ENCODE peak calls at places on chromosomes 13 and 19, in four cellular contexts. A is neural progenitor cell, G is astrocyte, P is fibroblast of lung. L is an unnamed sample.
A peak's percentile ranks its signal among the peaks of the same experiment; 100 is the strongest.

GRCh38 chr13:98443329-98443728 is 133.6 kb downstream of the STK24 start:
- DNase-seq in G (peak; percentile 72), P (peak; percentile 76), A (no peak), L (peak; percentile 83)

GRCh38 chr13:66210677-66211076 is 1019.5 kb downstream of the PCDH9 start:
- DNase-seq in P (peak; percentile 98), G (peak; percentile 98), A (no peak), L (no peak)

GRCh38 chr19:35220315-35220921 is 8.1 kb downstream of the FAM187B start:
- DNase-seq in G (no peak), A (no peak), P (no peak), L (no peak)

GRCh38 chr13:34469212-34469983 is 472.7 kb upstream of the NBEA start:
- DNase-seq in A (no peak), P (peak; percentile 86), G (peak; percentile 87), L (peak; percentile 89)

GRCh38 chr13:32001392-32001768 is 30.2 kb upstream of the FRY start:
- DNase-seq in P (peak; percentile 32), G (peak; percentile 18), A (peak; percentile 61), L (peak; percentile 44)

GRCh38 chr13:59643906-59644626 is 519.7 kb downstream of the DIAPH3 start:
- DNase-seq in G (no peak), A (no peak), P (no peak), L (peak; percentile 12)

GRCh38 chr19:9345005-9345404 is 17.8 kb upstream of the ZNF177 start:
- DNase-seq in P (no peak), A (no peak), G (no peak), L (no peak)

GRCh38 chr13:35940734-35941133 is 190.4 kb downstream of the DCLK1 start:
- DNase-seq in P (no peak), A (no peak), G (no peak), L (no peak)

GRCh38 chr13:43786766-43787517 is at the start of gene ENOX1:
- DNase-seq in P (peak; percentile 72), A (peak; percentile 88), G (peak; percentile 51), L (peak; percentile 64)

GRCh38 chr13:30113983-30114491 is 193.3 kb downstream of the KATNAL1 start:
- DNase-seq in P (no peak), G (peak; percentile 14), A (peak; percentile 76), L (no peak)

GRCh38 chr19:6997679-6998445 is 23.4 kb downstream of the MBD3L2B start:
- DNase-seq in A (no peak), G (no peak), P (no peak), L (peak; percentile 23)

GRCh38 chr19:27733551-27734266 is 1479.2 kb downstream of the UQCRFS1 start:
- DNase-seq in G (peak; percentile 17), P (peak; percentile 28), A (no peak), L (peak; percentile 4)
- H3K9ac ChIP-seq in G (no peak overlapping the region), P (no peak overlapping the region), A (no peak overlapping the region), L (no peak overlapping the region)

GRCh38 chr19:55253842-55254624 is 4.8 kb downstream of the PPP6R1 start:
- DNase-seq in P (no peak), A (no peak), G (no peak), L (no peak)

GRCh38 chr19:55252760-55253159 is 6.1 kb downstream of the PPP6R1 start:
- DNase-seq in P (no peak), G (no peak), A (no peak), L (no peak)

GRCh38 chr19:55251296-55252081 is 7.3 kb downstream of the PPP6R1 start:
- DNase-seq in P (peak; percentile 67), A (no peak), G (peak; percentile 55), L (no peak)

GRCh38 chr19:55254625-55254977 is 4.2 kb downstream of the PPP6R1 start:
- DNase-seq in A (no peak), G (no peak), P (no peak), L (no peak)

GRCh38 chr19:55253264-55253663 is 5.6 kb downstream of the PPP6R1 start:
- DNase-seq in G (no peak), P (no peak), A (no peak), L (no peak)
- H3K4me2 ChIP-seq in G (no peak overlapping the region), P (no peak overlapping the region), A (no peak overlapping the region), L (no peak overlapping the region)

GRCh38 chr19:5806133-5806489 is 1.2 kb downstream of the NRTN start:
- DNase-seq in A (no peak), P (no peak), G (no peak), L (no peak)
- H3K4me3 ChIP-seq in A (peak overlapping the region; percentile 49), P (no peak overlapping the region), G (no peak overlapping the region), L (no peak overlapping the region)

GRCh38 chr19:43759515-43759914 is 4.8 kb upstream of the SMG9 start:
- DNase-seq in G (peak; percentile 65), A (no peak), P (peak; percentile 76), L (peak; percentile 99)
- H3K9ac ChIP-seq in G (peak overlapping the region; percentile 30), A (no peak overlapping the region), P (no peak overlapping the region), L (no peak overlapping the region)

DNA sequence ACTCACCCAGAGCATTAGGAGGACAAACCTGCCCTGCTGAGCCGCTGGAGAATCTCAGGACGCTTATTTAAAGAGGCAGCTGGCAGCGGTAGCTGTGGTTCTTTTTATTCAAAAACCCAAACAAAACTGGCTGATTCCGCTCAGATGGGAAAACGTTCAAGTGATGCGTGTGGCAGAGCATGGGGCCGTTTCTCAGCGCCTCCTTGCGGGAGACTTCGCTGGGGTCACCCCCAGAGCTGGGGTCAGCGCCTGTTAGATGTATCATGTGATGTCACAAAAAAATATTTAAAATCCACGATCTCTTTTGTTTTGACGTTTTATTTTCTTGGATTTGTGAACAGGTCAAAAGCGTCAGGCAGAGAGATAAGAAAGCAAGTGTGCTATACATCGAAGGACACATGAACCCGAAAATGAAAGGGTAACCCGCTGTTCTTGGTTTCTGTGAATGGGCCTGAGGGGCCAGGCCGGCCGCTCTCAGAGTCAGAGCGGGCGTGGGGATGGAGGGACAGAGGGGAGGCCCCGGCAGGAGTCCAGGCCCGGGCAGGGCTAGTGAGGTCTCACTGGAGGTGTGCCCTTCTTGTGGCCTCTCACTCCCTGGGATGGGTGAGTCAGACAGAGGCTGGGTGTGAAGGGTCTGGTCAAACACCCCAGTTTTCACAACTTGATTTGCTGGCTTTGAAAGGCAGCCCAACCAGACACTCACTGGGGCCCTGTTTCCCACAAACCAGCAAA is 17.6 kb upstream of the NDUFS7 start:
- DNase-seq in A (no peak), G (no peak), P (no peak), L (no peak)
- H3K4me2 ChIP-seq in A (no peak overlapping the region), G (no peak overlapping the region), P (no peak overlapping the region), L (no peak overlapping the region)

GRCh38 chr19:21604351-21604926 is 99.0 kb downstream of the ZNF429 start:
- DNase-seq in A (peak; percentile 7), P (peak; percentile 48), G (peak; percentile 23), L (peak; percentile 33)

GRCh38 chr19:21604941-21605548 is 99.6 kb downstream of the ZNF429 start:
- DNase-seq in A (no peak), G (peak; percentile 13), P (peak; percentile 20), L (peak; percentile 78)

GRCh38 chr19:21602105-21602658 is 96.8 kb downstream of the ZNF429 start:
- DNase-seq in G (no peak), A (no peak), P (no peak), L (no peak)

GRCh38 chr19:21607453-21607852 is 102.1 kb downstream of the ZNF429 start:
- DNase-seq in P (no peak), G (no peak), A (no peak), L (no peak)

DNA sequence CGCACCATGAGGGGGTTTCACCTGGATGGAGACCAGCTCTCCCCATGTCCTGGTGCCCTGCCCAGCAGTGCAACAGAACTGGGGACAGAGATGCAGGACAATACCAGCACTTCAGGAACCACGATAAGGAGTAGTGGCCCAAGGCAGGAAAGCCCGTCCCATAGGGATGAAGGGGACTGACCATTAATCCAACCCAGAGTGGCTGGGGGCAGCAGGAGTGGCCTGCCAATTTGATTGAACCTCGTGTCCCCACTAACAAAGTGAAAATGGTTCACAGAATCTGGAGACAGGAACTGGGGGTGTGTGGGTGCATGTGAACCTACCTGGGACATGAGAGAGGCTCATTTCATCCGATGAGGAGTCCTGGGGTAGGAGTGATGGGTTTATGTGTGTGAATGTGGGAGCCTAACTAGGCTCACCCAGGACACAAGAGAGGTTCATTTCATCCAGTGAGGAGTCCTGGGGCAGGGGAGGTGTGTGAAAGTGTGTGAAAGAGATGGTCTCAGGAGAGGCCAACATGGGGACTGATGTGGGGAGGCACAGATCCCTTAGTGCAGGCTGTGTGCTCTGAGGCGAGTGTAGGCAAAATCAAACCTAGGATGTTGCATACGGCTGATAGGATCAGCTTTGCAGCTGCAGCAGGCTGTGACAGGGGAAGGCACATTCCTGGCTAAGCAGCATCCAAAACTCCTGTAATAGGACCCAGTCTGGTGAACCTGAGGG is 98.2 kb downstream of the ZNF429 start:
- DNase-seq in A (no peak), P (peak; percentile 1), G (no peak), L (peak; percentile 8)
- H3K4me3 ChIP-seq in A (no peak overlapping the region), P (no peak overlapping the region), G (no peak overlapping the region), L (no peak overlapping the region)